ENCODE peak calls at places on chromosomes 1 and 21, in four cellular contexts. E, C, D and K are unnamed samples.

GRCh38 chr1:227759345-227760300 is 24.4 kb downstream of the SNAP47 start:
- DNase-seq in E (no peak), C (peak), D (no peak), K (peak)

GRCh38 chr1:229268505-229268904 is 2.4 kb upstream of the RAB4A start:
- DNase-seq in E (no peak), C (no peak), D (no peak), K (no peak)

GRCh38 chr1:59814180-59814900 is 409 bp upstream of the HOOK1 start:
- DNase-seq in E (peak), C (no peak), D (peak), K (peak)

GRCh38 chr1:83998205-83998598 is 730 bp downstream of the TTLL7 start:
- DNase-seq in E (no peak), C (no peak), D (no peak), K (peak)

GRCh38 chr1:145871994-145872411 is 13.1 kb upstream of the PIAS3 start:
- DNase-seq in E (peak), C (no peak), D (peak), K (no peak)

GRCh38 chr1:186802388-186802787 is 26.4 kb upstream of the PLA2G4A start:
- DNase-seq in E (no peak), C (no peak), D (no peak), K (no peak)

GRCh38 chr1:204493145-204493881 is 1.3 kb downstream of the PIK3C2B start:
- DNase-seq in E (no peak), C (no peak), D (peak), K (no peak)

GRCh38 chr1:23588749-23589505 is 29.6 kb upstream of the ID3 start:
- DNase-seq in E (no peak), C (no peak), D (no peak), K (no peak)

GRCh38 chr21:38479641-38480515 is 18.4 kb downstream of the ERG start:
- DNase-seq in E (no peak), C (no peak), D (no peak), K (no peak)

GRCh38 chr1:1540015-1540816 is at the start of gene TMEM240:
- DNase-seq in E (peak), C (no peak), D (peak), K (no peak)

GRCh38 chr21:27359141-27359540 is 392.3 kb upstream of the ADAMTS5 start:
- DNase-seq in E (no peak), C (peak), D (no peak), K (no peak)

GRCh38 chr1:170273556-170274501 is 128.1 kb downstream of the NTMT2 start:
- DNase-seq in E (no peak), C (no peak), D (no peak), K (no peak)

GRCh38 chr1:87333692-87334347 is 5.1 kb downstream of the LMO4 start:
- DNase-seq in E (no peak), C (no peak), D (peak), K (no peak)

GRCh38 chr1:196400478-196401453 is 207.5 kb downstream of the KCNT2 start:
- DNase-seq in E (no peak), C (peak), D (peak), K (peak)

GRCh38 chr1:67361646-67362045 is 54.0 kb downstream of the IL12RB2 start:
- DNase-seq in E (no peak), C (no peak), D (no peak), K (no peak)

GRCh38 chr1:10106756-10107479 is 74.2 kb downstream of the UBE4B start:
- DNase-seq in E (no peak), C (no peak), D (peak), K (no peak)

GRCh38 chr21:40339050-40339449 is 471.8 kb downstream of the PCP4 start:
- DNase-seq in E (no peak), C (no peak), D (no peak), K (no peak)

GRCh38 chr1:168443899-168444298 is 99.9 kb downstream of the XCL2 start:
- DNase-seq in E (no peak), C (no peak), D (peak), K (no peak)

GRCh38 chr1:62406576-62406975 is 30.3 kb upstream of the USP1 start:
- DNase-seq in E (no peak), C (no peak), D (no peak), K (no peak)

GRCh38 chr1:236507022-236507700 is 16.6 kb upstream of the LGALS8 start:
- DNase-seq in E (no peak), C (no peak), D (no peak), K (no peak)

GRCh38 chr21:44817914-44818635 is at the start of gene SUMO3:
- DNase-seq in E (peak), C (no peak), D (peak), K (peak)

GRCh38 chr1:204672069-204672468 is 13.5 kb downstream of the LRRN2 start:
- DNase-seq in E (no peak), C (no peak), D (no peak), K (no peak)

GRCh38 chr21:31117046-31117916 is 79.0 kb upstream of the KRTAP19-8 start:
- DNase-seq in E (no peak), C (no peak), D (no peak), K (peak)

GRCh38 chr1:84800090-84801073 is 92.6 kb downstream of the LPAR3 start:
- DNase-seq in E (no peak), C (no peak), D (no peak), K (no peak)

GRCh38 chr1:80358141-80358540 is 1351.6 kb upstream of the ADGRL4 start:
- DNase-seq in E (no peak), C (no peak), D (no peak), K (no peak)

GRCh38 chr1:157193702-157194391 is 55.7 kb upstream of the ETV3 start:
- DNase-seq in E (peak), C (peak), D (peak), K (peak)

GRCh38 chr1:85867189-85867588 is 159.0 kb upstream of the ZNHIT6 start:
- DNase-seq in E (no peak), C (no peak), D (no peak), K (no peak)